ENCODE peak calls at places on chromosomes 3 and 15, in five cellular contexts. P is body of pancreas, Q is transverse colon, T is SK-N-SH, S is cardiac muscle cell. J is an unnamed sample. For H3K9me3, the result is how much of the 10 kb centered on the place peaks cover.

GRCh38 chr15:17026633-17027032 is 3515.0 kb downstream of the GOLGA6L6 start:
- DNase-seq in S (no peak), Q (no peak), T (no peak), P (no peak), J (no peak)

GRCh38 chr3:158808697-158809096 is 6.8 kb downstream of the MFSD1 start:
- DNase-seq in T (no peak), S (peak), P (peak), Q (no peak), J (no peak)

GRCh38 chr15:52440414-52440813 is 88.3 kb downstream of the MYO5A start:
- DNase-seq in S (no peak), Q (no peak), P (no peak), T (no peak), J (no peak)

GRCh38 chr3:128432301-128432897 is 34.3 kb downstream of the DNAJB8 start:
- DNase-seq in T (peak), Q (no peak), P (no peak), S (no peak), J (no peak)

GRCh38 chr3:55330355-55330754 is 156.8 kb downstream of the WNT5A start:
- DNase-seq in T (no peak), Q (no peak), S (peak), P (no peak), J (no peak)

GRCh38 chr3:32021748-32022147 is 40.2 kb downstream of the ZNF860 start:
- DNase-seq in P (no peak), Q (no peak), T (no peak), S (no peak), J (no peak)

GRCh38 chr3:195040773-195041520 is 230.0 kb downstream of the XXYLT1 start:
- DNase-seq in Q (no peak), S (no peak), T (no peak), P (peak), J (no peak)

GRCh38 chr15:67863442-67863987 is 23.7 kb upstream of the RNU6-1 start:
- DNase-seq in T (peak), Q (peak), S (peak), P (peak), J (peak)

GRCh38 chr15:55277116-55277564 is 12.5 kb downstream of the RAB27A start:
- DNase-seq in P (no peak), T (no peak), S (peak), Q (peak), J (peak)

GRCh38 chr3:133799794-133800585 is 5.6 kb upstream of the SRPRB start:
- DNase-seq in S (peak), P (peak), T (no peak), Q (no peak), J (no peak)

GRCh38 chr3:152834354-152835310 is at the start of gene P2RY1:
- DNase-seq in S (peak), T (peak), P (peak), Q (peak), J (no peak)

GRCh38 chr3:10417849-10418248 is 87.5 kb downstream of the ATP2B2 start:
- DNase-seq in S (peak), P (no peak), Q (no peak), T (peak), J (no peak)

GRCh38 chr15:56168394-56168793 is 75.3 kb downstream of the RFX7 start:
- DNase-seq in Q (no peak), P (no peak), T (no peak), S (peak), J (no peak)

GRCh38 chr3:187319699-187320302 is 28.3 kb upstream of the MASP1 start:
- DNase-seq in Q (peak), P (peak), T (peak), S (peak), J (no peak)

GRCh38 chr15:99181544-99181943 is 67.8 kb downstream of the TTC23 start:
- DNase-seq in S (peak), T (no peak), Q (no peak), P (no peak), J (no peak)

GRCh38 chr3:190225186-190225692 is 97.0 kb downstream of the CLDN1 start:
- DNase-seq in S (peak), P (peak), T (peak), Q (no peak), J (no peak)

GRCh38 chr3:129051776-129052400 is 8.7 kb upstream of the GP9 start:
- DNase-seq in S (no peak), T (no peak), P (peak), Q (peak), J (no peak)

GRCh38 chr15:29465196-29465595 is 195.6 kb upstream of the NSMCE3 start:
- DNase-seq in S (no peak), T (no peak), P (no peak), Q (no peak), J (no peak)

GRCh38 chr3:99751649-99752048 is 66.0 kb upstream of the CMSS1 start:
- DNase-seq in P (no peak), S (peak), T (no peak), Q (no peak), J (no peak)

GRCh38 chr15:92617197-92618037 is 38.2 kb downstream of the FAM174B start:
- DNase-seq in Q (peak), S (peak), P (peak), T (peak), J (no peak)

GRCh38 chr3:13268120-13268519 is 152.0 kb downstream of the NUP210 start:
- DNase-seq in P (no peak), T (no peak), S (no peak), Q (no peak), J (no peak)

GRCh38 chr3:97872209-97873042 is 50.6 kb downstream of the CRYBG3 start:
- DNase-seq in S (peak), P (peak), T (peak), Q (no peak), J (no peak)

GRCh38 chr15:101803676-101804075 is 367 bp downstream of the OR4F6 start:
- DNase-seq in Q (no peak), P (no peak), S (no peak), T (no peak), J (no peak)

GRCh38 chr15:85047271-85047948 is 65.8 kb downstream of the PDE8A start:
- DNase-seq in P (peak), T (no peak), Q (peak), S (peak), J (no peak)

DNA sequence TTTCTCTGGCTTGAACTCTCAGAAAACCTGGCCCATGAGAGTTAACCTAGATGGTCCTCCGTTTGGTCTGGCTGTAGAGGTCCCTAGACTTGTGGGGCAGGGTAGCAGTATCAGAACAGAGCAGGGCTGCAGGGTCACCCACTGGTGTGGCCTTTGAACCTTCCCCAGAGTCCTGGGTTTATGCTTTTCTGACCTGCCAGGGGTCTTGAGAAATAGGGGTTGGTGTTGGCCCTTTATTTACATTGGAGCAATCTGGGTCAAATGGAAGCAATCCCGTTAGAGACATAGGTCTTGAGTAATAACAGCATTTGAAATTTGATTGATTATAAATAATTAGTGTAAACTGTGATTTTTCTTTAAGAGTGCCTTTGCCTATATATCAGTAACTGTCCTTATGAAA is 23.8 kb downstream of the DLEC1 start:
- DNase-seq in T (no peak), Q (no peak), S (no peak), P (no peak), J (no peak)
- H3K9me3 ChIP-seq in T (under half), Q (under half), S (under half), P (under half), J (under half)

GRCh38 chr15:19992428-19992827 is 549.2 kb downstream of the GOLGA6L6 start:
- DNase-seq in P (no peak), Q (no peak), S (no peak), T (no peak), J (no peak)

GRCh38 chr15:19984101-19984500 is 557.5 kb downstream of the GOLGA6L6 start:
- DNase-seq in T (no peak), S (no peak), P (no peak), Q (no peak), J (no peak)

DNA sequence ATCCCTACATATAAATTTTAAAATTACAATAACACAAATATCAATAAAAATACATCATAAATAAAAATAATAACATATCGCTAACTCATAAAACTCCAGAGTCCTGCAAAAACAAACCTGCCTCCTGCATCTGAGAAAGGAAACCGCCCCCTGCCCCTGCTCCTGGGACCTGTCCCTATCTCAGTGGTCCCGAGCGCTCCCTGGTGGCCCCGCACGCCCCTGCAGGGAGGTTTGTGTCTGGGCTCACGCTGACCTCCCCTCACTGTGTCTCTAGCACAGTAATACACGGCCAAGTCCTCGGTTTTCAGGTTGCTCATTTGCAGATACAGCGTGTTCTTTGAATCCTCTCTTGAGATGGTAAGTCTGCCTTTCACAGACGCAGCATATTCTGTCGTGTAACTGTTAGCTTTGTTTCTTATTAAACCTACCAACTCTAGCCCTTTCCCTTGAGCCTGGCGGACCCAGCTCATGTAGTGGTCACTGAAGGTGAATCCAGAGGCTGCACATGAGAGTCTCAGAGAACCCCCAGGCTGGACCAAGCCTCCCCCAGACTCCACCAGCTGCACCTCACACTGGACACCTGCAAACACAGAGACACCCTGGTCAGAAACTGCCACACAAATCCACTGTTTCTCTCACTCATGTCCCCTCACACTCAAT is 554.1 kb downstream of the GOLGA6L6 start:
- DNase-seq in S (no peak), T (peak), P (no peak), Q (no peak), J (no peak)
- H3K9me3 ChIP-seq in S (under half), T (under half), P (under half), Q (under half), J (under half)

DNA sequence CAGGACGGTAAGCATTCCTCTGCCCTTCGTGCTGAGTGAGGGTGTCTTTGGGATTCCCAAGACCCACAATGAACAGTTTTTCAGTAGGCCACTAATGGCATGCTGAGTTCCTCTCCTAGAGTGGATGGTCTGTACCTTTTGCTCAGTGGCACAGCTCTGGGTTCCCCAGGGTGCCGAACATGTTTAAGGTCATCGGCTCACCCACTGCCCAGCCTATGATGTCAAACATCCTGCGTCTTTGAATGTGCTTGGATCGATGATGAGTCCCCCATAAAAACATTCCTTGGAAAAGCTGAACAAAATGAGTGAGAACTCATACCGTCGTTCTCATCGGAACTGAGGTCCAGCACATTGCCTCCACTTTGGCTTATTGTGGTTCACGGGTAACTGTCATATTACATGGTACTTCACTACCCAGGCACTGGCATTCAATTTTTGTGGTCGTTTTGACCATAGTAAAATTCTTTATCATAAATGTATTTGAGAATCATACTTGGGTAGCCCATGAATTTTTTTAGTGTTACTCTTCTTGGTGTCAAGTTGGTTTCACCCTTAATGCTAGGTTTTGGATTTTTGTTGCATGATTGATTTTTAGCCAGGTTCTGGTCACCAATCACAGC is 118.2 kb downstream of the SNRPN start:
- DNase-seq in T (no peak), P (no peak), S (no peak), Q (no peak), J (no peak)
- H3K9me3 ChIP-seq in T (under half), P (half or more), S (under half), Q (half or more), J (half or more)

GRCh38 chr3:191813245-191813644 is 352.3 kb downstream of the PYDC2 start:
- DNase-seq in P (no peak), S (no peak), Q (no peak), T (no peak), J (no peak)
- H3K9me3 ChIP-seq in P (under half), S (under half), Q (under half), T (under half), J (under half)

GRCh38 chr15:87403973-87404372 is 852.6 kb downstream of the NTRK3 start:
- DNase-seq in Q (no peak), S (no peak), P (no peak), T (no peak), J (no peak)

DNA sequence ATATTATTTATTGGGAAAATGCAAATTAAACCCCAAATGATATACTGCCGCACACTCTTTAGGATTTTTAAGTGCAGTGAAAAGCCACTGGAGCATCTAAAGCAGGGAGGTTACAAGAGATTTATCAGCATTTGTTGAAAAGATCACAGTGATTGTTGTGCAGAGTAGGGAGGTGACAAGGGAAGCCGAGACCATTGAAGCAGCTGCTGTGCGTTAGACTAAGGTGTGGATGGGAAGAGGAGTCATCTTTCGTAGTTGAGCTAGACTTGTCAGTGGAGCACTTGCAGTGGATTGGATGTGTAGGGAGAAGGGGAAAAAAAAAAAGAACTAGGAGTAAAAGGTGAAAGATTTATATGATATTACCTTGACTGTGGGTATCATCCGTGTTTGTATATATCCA is 854.6 kb downstream of the NTRK3 start:
- DNase-seq in S (no peak), Q (no peak), P (no peak), T (no peak), J (no peak)
- H3K9me3 ChIP-seq in S (under half), Q (under half), P (under half), T (under half), J (under half)

GRCh38 chr3:17213102-17213501 is 328.3 kb downstream of the PLCL2 start:
- DNase-seq in P (no peak), T (no peak), Q (no peak), S (peak), J (no peak)
- H3K9me3 ChIP-seq in P (under half), T (under half), Q (under half), S (under half), J (under half)

DNA sequence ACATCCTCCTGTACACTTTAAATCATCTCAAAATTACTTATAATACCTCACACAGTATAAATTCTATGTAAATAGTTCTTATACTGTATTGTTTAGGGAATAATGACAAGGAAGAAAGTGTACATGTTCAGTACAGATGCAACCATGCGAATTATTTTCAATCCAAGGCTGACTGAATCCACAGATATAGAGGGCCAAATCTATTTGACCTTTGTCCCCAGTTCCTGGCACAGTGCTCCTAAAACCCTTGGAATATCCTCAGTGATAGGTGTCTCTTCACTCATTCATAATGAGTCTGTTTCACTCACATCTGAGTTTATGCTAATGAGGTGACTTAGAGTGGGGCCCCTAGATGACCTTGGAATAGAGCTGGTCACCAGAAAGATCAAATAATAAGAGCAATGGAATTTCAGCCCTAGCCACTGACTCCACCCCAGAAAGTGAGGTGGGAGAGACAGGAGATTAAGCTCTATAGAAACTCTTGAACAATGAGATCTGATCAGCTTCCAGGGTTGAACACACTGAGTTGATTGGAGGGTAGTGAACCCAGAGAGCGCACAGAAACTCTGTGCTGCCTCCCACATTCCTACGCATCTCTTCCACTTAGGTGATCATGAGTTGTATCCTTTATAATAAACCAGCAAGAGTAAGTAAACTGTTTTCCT is 65.3 kb downstream of the ADAM10 start:
- DNase-seq in P (no peak), S (no peak), Q (no peak), T (no peak), J (no peak)
- H3K9me3 ChIP-seq in P (under half), S (under half), Q (under half), T (under half), J (under half)

GRCh38 chr3:350978-351377 is 154.4 kb downstream of the CHL1 start:
- DNase-seq in S (no peak), P (no peak), T (no peak), Q (no peak), J (no peak)

DNA sequence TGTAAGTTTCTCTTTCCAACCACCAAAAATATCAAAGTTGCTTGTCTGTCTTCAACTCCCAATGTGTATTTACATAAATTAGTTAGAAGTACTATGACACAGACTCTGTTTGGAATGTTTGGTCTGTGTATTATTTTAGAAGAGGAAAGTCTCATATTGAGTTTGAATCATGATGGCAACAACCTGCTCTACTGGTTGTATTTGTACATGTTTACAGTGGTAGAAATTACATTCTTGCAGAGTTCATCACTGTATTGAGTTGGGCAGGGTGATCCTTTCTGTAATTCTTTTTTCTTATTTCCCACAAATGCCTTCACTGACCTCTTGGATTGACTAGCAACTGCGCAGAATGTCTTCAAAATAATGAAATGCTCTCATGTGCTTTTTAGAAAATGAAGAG is 149.6 kb downstream of the CHL1 start:
- DNase-seq in T (no peak), Q (no peak), P (no peak), S (no peak), J (no peak)
- H3K9me3 ChIP-seq in T (under half), Q (under half), P (under half), S (under half), J (under half)

GRCh38 chr15:27638950-27639349 is 460.2 kb downstream of the OCA2 start:
- DNase-seq in P (no peak), Q (no peak), T (peak), S (no peak), J (no peak)
- H3K9me3 ChIP-seq in P (under half), Q (under half), T (under half), S (under half), J (under half)

J was measured in T-helper 17 cell.